ENCODE peak calls at places on chromosomes 6 and 20, in ten cellular contexts. One of them, this sample, is unnamed.

GRCh38 chr20:62449951-62450815 is 22.8 kb upstream of the RBBP8NL start:
- DNase-seq in stimulated activated CD4-positive, alpha-beta T cell treated with anti-CD3 and anti-CD28 coated beads, Interleukin-1b, Interleukin-23, amount 100 ng/mL, for 48 hours: no peak
- DNase-seq in naive thymus-derived CD8-positive, alpha-beta T cell: no peak
- DNase-seq in HFFc6: no peak
- DNase-seq in endothelial cell: no peak
- DNase-seq in NCI-H460: peak
- DNase-seq in progenitor cell of endocrine pancreas: no peak
- DNase-seq in endothelial cell of umbilical vein: no peak
- DNase-seq in NCI-H1930: no peak
- DNase-seq in stimulated activated CD8-positive, alpha-beta memory T cell treated with anti-CD3 and anti-CD28 coated beads, Interleukin-4, amount 100 ng/mL, for 24 hours: no peak
- DNase-seq in this sample: no peak

GRCh38 chr6:128511518-128511917 is 8.9 kb downstream of the PTPRK start:
- DNase-seq in stimulated activated CD4-positive, alpha-beta T cell treated with anti-CD3 and anti-CD28 coated beads, Interleukin-1b, Interleukin-23, amount 100 ng/mL, for 48 hours: no peak
- DNase-seq in naive thymus-derived CD8-positive, alpha-beta T cell: no peak
- DNase-seq in HFFc6: peak
- DNase-seq in endothelial cell: no peak
- DNase-seq in NCI-H460: no peak
- DNase-seq in progenitor cell of endocrine pancreas: no peak
- DNase-seq in endothelial cell of umbilical vein: no peak
- DNase-seq in NCI-H1930: no peak
- DNase-seq in stimulated activated CD8-positive, alpha-beta memory T cell treated with anti-CD3 and anti-CD28 coated beads, Interleukin-4, amount 100 ng/mL, for 24 hours: no peak
- DNase-seq in this sample: peak

GRCh38 chr6:10545482-10545881 is 24.3 kb downstream of the GCNT2 start:
- DNase-seq in stimulated activated CD4-positive, alpha-beta T cell treated with anti-CD3 and anti-CD28 coated beads, Interleukin-1b, Interleukin-23, amount 100 ng/mL, for 48 hours: no peak
- DNase-seq in naive thymus-derived CD8-positive, alpha-beta T cell: no peak
- DNase-seq in HFFc6: no peak
- DNase-seq in endothelial cell: no peak
- DNase-seq in NCI-H460: no peak
- DNase-seq in progenitor cell of endocrine pancreas: no peak
- DNase-seq in endothelial cell of umbilical vein: no peak
- DNase-seq in NCI-H1930: no peak
- DNase-seq in stimulated activated CD8-positive, alpha-beta memory T cell treated with anti-CD3 and anti-CD28 coated beads, Interleukin-4, amount 100 ng/mL, for 24 hours: no peak
- DNase-seq in this sample: no peak

GRCh38 chr6:133814797-133815196 is 74.1 kb upstream of the TCF21 start:
- DNase-seq in stimulated activated CD4-positive, alpha-beta T cell treated with anti-CD3 and anti-CD28 coated beads, Interleukin-1b, Interleukin-23, amount 100 ng/mL, for 48 hours: peak
- DNase-seq in naive thymus-derived CD8-positive, alpha-beta T cell: no peak
- DNase-seq in HFFc6: peak
- DNase-seq in endothelial cell: no peak
- DNase-seq in NCI-H460: peak
- DNase-seq in progenitor cell of endocrine pancreas: no peak
- DNase-seq in endothelial cell of umbilical vein: no peak
- DNase-seq in NCI-H1930: no peak
- DNase-seq in stimulated activated CD8-positive, alpha-beta memory T cell treated with anti-CD3 and anti-CD28 coated beads, Interleukin-4, amount 100 ng/mL, for 24 hours: no peak
- DNase-seq in this sample: peak

GRCh38 chr6:98945311-98946005 is 2.3 kb downstream of the FBXL4 start:
- DNase-seq in stimulated activated CD4-positive, alpha-beta T cell treated with anti-CD3 and anti-CD28 coated beads, Interleukin-1b, Interleukin-23, amount 100 ng/mL, for 48 hours: no peak
- DNase-seq in naive thymus-derived CD8-positive, alpha-beta T cell: no peak
- DNase-seq in HFFc6: no peak
- DNase-seq in endothelial cell: no peak
- DNase-seq in NCI-H460: no peak
- DNase-seq in progenitor cell of endocrine pancreas: no peak
- DNase-seq in endothelial cell of umbilical vein: no peak
- DNase-seq in NCI-H1930: no peak
- DNase-seq in stimulated activated CD8-positive, alpha-beta memory T cell treated with anti-CD3 and anti-CD28 coated beads, Interleukin-4, amount 100 ng/mL, for 24 hours: no peak
- DNase-seq in this sample: peak

GRCh38 chr6:37354526-37355384 is 972 bp downstream of the RNF8 start:
- DNase-seq in stimulated activated CD4-positive, alpha-beta T cell treated with anti-CD3 and anti-CD28 coated beads, Interleukin-1b, Interleukin-23, amount 100 ng/mL, for 48 hours: peak
- DNase-seq in naive thymus-derived CD8-positive, alpha-beta T cell: no peak
- DNase-seq in HFFc6: no peak
- DNase-seq in endothelial cell: peak
- DNase-seq in NCI-H460: no peak
- DNase-seq in progenitor cell of endocrine pancreas: peak
- DNase-seq in endothelial cell of umbilical vein: no peak
- DNase-seq in NCI-H1930: no peak
- DNase-seq in stimulated activated CD8-positive, alpha-beta memory T cell treated with anti-CD3 and anti-CD28 coated beads, Interleukin-4, amount 100 ng/mL, for 24 hours: no peak
- DNase-seq in this sample: peak

GRCh38 chr6:159084493-159085091 is 39.8 kb upstream of the TAGAP start:
- DNase-seq in stimulated activated CD4-positive, alpha-beta T cell treated with anti-CD3 and anti-CD28 coated beads, Interleukin-1b, Interleukin-23, amount 100 ng/mL, for 48 hours: no peak
- DNase-seq in naive thymus-derived CD8-positive, alpha-beta T cell: no peak
- DNase-seq in HFFc6: peak
- DNase-seq in endothelial cell: no peak
- DNase-seq in NCI-H460: no peak
- DNase-seq in progenitor cell of endocrine pancreas: no peak
- DNase-seq in endothelial cell of umbilical vein: no peak
- DNase-seq in NCI-H1930: no peak
- DNase-seq in stimulated activated CD8-positive, alpha-beta memory T cell treated with anti-CD3 and anti-CD28 coated beads, Interleukin-4, amount 100 ng/mL, for 24 hours: no peak
- DNase-seq in this sample: peak

GRCh38 chr20:60447703-60448102 is 489.5 kb downstream of the CDH26 start:
- DNase-seq in stimulated activated CD4-positive, alpha-beta T cell treated with anti-CD3 and anti-CD28 coated beads, Interleukin-1b, Interleukin-23, amount 100 ng/mL, for 48 hours: no peak
- DNase-seq in naive thymus-derived CD8-positive, alpha-beta T cell: no peak
- DNase-seq in HFFc6: peak
- DNase-seq in endothelial cell: no peak
- DNase-seq in NCI-H460: no peak
- DNase-seq in progenitor cell of endocrine pancreas: no peak
- DNase-seq in endothelial cell of umbilical vein: no peak
- DNase-seq in NCI-H1930: no peak
- DNase-seq in stimulated activated CD8-positive, alpha-beta memory T cell treated with anti-CD3 and anti-CD28 coated beads, Interleukin-4, amount 100 ng/mL, for 24 hours: no peak
- DNase-seq in this sample: no peak

GRCh38 chr20:25055711-25056492 is 2.0 kb downstream of the ACSS1 start:
- DNase-seq in stimulated activated CD4-positive, alpha-beta T cell treated with anti-CD3 and anti-CD28 coated beads, Interleukin-1b, Interleukin-23, amount 100 ng/mL, for 48 hours: no peak
- DNase-seq in naive thymus-derived CD8-positive, alpha-beta T cell: no peak
- DNase-seq in HFFc6: no peak
- DNase-seq in endothelial cell: no peak
- DNase-seq in NCI-H460: no peak
- DNase-seq in progenitor cell of endocrine pancreas: no peak
- DNase-seq in endothelial cell of umbilical vein: peak
- DNase-seq in NCI-H1930: no peak
- DNase-seq in stimulated activated CD8-positive, alpha-beta memory T cell treated with anti-CD3 and anti-CD28 coated beads, Interleukin-4, amount 100 ng/mL, for 24 hours: no peak
- DNase-seq in this sample: peak

GRCh38 chr6:43009124-43009523 is 4.6 kb downstream of the MEA1 start:
- DNase-seq in stimulated activated CD4-positive, alpha-beta T cell treated with anti-CD3 and anti-CD28 coated beads, Interleukin-1b, Interleukin-23, amount 100 ng/mL, for 48 hours: peak
- DNase-seq in naive thymus-derived CD8-positive, alpha-beta T cell: no peak
- DNase-seq in HFFc6: peak
- DNase-seq in endothelial cell: peak
- DNase-seq in NCI-H460: no peak
- DNase-seq in progenitor cell of endocrine pancreas: no peak
- DNase-seq in endothelial cell of umbilical vein: peak
- DNase-seq in NCI-H1930: peak
- DNase-seq in stimulated activated CD8-positive, alpha-beta memory T cell treated with anti-CD3 and anti-CD28 coated beads, Interleukin-4, amount 100 ng/mL, for 24 hours: no peak
- DNase-seq in this sample: peak

GRCh38 chr20:35226775-35227681 is 538 bp downstream of the MMP24 start:
- DNase-seq in stimulated activated CD4-positive, alpha-beta T cell treated with anti-CD3 and anti-CD28 coated beads, Interleukin-1b, Interleukin-23, amount 100 ng/mL, for 48 hours: peak
- DNase-seq in naive thymus-derived CD8-positive, alpha-beta T cell: peak
- DNase-seq in HFFc6: no peak
- DNase-seq in endothelial cell: peak
- DNase-seq in NCI-H460: peak
- DNase-seq in progenitor cell of endocrine pancreas: peak
- DNase-seq in endothelial cell of umbilical vein: peak
- DNase-seq in NCI-H1930: peak
- DNase-seq in stimulated activated CD8-positive, alpha-beta memory T cell treated with anti-CD3 and anti-CD28 coated beads, Interleukin-4, amount 100 ng/mL, for 24 hours: peak
- DNase-seq in this sample: no peak